ENCODE peak calls at places on chromosomes 7 and 10, in five cellular contexts. One of them, this sample, is unnamed.

GRCh38 chr10:33271969-33272583 is 62.4 kb downstream of the NRP1 start:
- DNase-seq in kidney: no peak
- DNase-seq in right lobe of liver: no peak
- DNase-seq in fibroblast of lung: no peak
- DNase-seq in nephron progenitor cell: no peak
- DNase-seq in this sample: no peak

GRCh38 chr10:33117816-33118215 is 159.8 kb upstream of the ITGB1 start:
- DNase-seq in kidney: no peak
- DNase-seq in right lobe of liver: no peak
- DNase-seq in fibroblast of lung: no peak
- DNase-seq in nephron progenitor cell: no peak
- DNase-seq in this sample: no peak

GRCh38 chr10:70775679-70776454 is 9.3 kb downstream of the TBATA start:
- DNase-seq in kidney: peak; percentile 68
- DNase-seq in right lobe of liver: no peak
- DNase-seq in fibroblast of lung: no peak
- DNase-seq in nephron progenitor cell: no peak
- DNase-seq in this sample: no peak

GRCh38 chr7:80934286-80934685 is 15.4 kb upstream of the SEMA3C start:
- DNase-seq in kidney: no peak
- DNase-seq in right lobe of liver: no peak
- DNase-seq in fibroblast of lung: no peak
- DNase-seq in nephron progenitor cell: no peak
- DNase-seq in this sample: no peak

GRCh38 chr10:119198438-119198837 is 8.9 kb upstream of the GRK5 start:
- DNase-seq in kidney: no peak
- DNase-seq in right lobe of liver: no peak
- DNase-seq in fibroblast of lung: no peak
- DNase-seq in nephron progenitor cell: peak; percentile 20
- DNase-seq in this sample: no peak

GRCh38 chr10:31320179-31320597 is 1.2 kb downstream of the ZEB1 start:
- DNase-seq in kidney: peak; percentile 82
- DNase-seq in right lobe of liver: peak; percentile 77
- DNase-seq in fibroblast of lung: peak; percentile 66
- DNase-seq in nephron progenitor cell: peak; percentile 29
- DNase-seq in this sample: no peak

GRCh38 chr7:99623091-99623693 is 6.4 kb downstream of the ZSCAN25 start:
- DNase-seq in kidney: no peak
- DNase-seq in right lobe of liver: no peak
- DNase-seq in fibroblast of lung: no peak
- DNase-seq in nephron progenitor cell: no peak
- DNase-seq in this sample: peak; percentile 80

GRCh38 chr7:68269410-68269809 is 1272.8 kb downstream of the TYW1 start:
- DNase-seq in kidney: peak; percentile 74
- DNase-seq in right lobe of liver: no peak
- DNase-seq in fibroblast of lung: no peak
- DNase-seq in nephron progenitor cell: no peak
- DNase-seq in this sample: no peak

GRCh38 chr7:121202834-121203233 is 126.0 kb upstream of the WNT16 start:
- DNase-seq in kidney: no peak
- DNase-seq in right lobe of liver: no peak
- DNase-seq in fibroblast of lung: no peak
- DNase-seq in nephron progenitor cell: no peak
- DNase-seq in this sample: no peak

GRCh38 chr10:119687192-119688032 is 36.2 kb downstream of the BAG3 start:
- DNase-seq in kidney: no peak
- DNase-seq in right lobe of liver: no peak
- DNase-seq in fibroblast of lung: no peak
- DNase-seq in nephron progenitor cell: peak; percentile 10
- DNase-seq in this sample: peak; percentile 30

GRCh38 chr7:55250313-55250712 is 114.8 kb upstream of the LANCL2 start:
- DNase-seq in kidney: no peak
- DNase-seq in right lobe of liver: no peak
- DNase-seq in fibroblast of lung: no peak
- DNase-seq in nephron progenitor cell: no peak
- DNase-seq in this sample: no peak

GRCh38 chr10:34280599-34281374 is 534.3 kb downstream of the PARD3 start:
- DNase-seq in kidney: no peak
- DNase-seq in right lobe of liver: no peak
- DNase-seq in fibroblast of lung: peak; percentile 98
- DNase-seq in nephron progenitor cell: no peak
- DNase-seq in this sample: peak; percentile 93

GRCh38 chr7:135877799-135878198 is 99.4 kb downstream of the MTPN start:
- DNase-seq in kidney: no peak
- DNase-seq in right lobe of liver: no peak
- DNase-seq in fibroblast of lung: peak; percentile 77
- DNase-seq in nephron progenitor cell: no peak
- DNase-seq in this sample: no peak

GRCh38 chr7:96304573-96304972 is 17.3 kb downstream of the SLC25A13 start:
- DNase-seq in kidney: no peak
- DNase-seq in right lobe of liver: no peak
- DNase-seq in fibroblast of lung: no peak
- DNase-seq in nephron progenitor cell: no peak
- DNase-seq in this sample: peak; percentile 8

GRCh38 chr7:40000734-40001315 is 50.8 kb downstream of the CDK13 start:
- DNase-seq in kidney: no peak
- DNase-seq in right lobe of liver: no peak
- DNase-seq in fibroblast of lung: peak; percentile 60
- DNase-seq in nephron progenitor cell: no peak
- DNase-seq in this sample: no peak

GRCh38 chr7:105429746-105430612 is 41.3 kb upstream of the SRPK2 start:
- DNase-seq in kidney: no peak
- DNase-seq in right lobe of liver: no peak
- DNase-seq in fibroblast of lung: peak; percentile 57
- DNase-seq in nephron progenitor cell: no peak
- DNase-seq in this sample: peak; percentile 36

GRCh38 chr7:23864984-23865383 is 155.0 kb downstream of the STK31 start:
- DNase-seq in kidney: no peak
- DNase-seq in right lobe of liver: no peak
- DNase-seq in fibroblast of lung: peak; percentile 86
- DNase-seq in nephron progenitor cell: no peak
- DNase-seq in this sample: no peak

GRCh38 chr7:23863209-23863798 is 153.3 kb downstream of the STK31 start:
- DNase-seq in kidney: no peak
- DNase-seq in right lobe of liver: no peak
- DNase-seq in fibroblast of lung: peak; percentile 74
- DNase-seq in nephron progenitor cell: peak; percentile 7
- DNase-seq in this sample: peak; percentile 2
- TF ChIP-seq CTCF in kidney: peak; percentile 38
- TF ChIP-seq CTCF in right lobe of liver: peak; percentile 45
- TF ChIP-seq CTCF in fibroblast of lung: peak; percentile 77
- TF ChIP-seq CTCF in nephron progenitor cell: peak; percentile 69
- TF ChIP-seq CTCF in this sample: peak; percentile 71

GRCh38 chr10:97029271-97029670 is 156.5 kb downstream of the SLIT1 start:
- DNase-seq in kidney: no peak
- DNase-seq in right lobe of liver: no peak
- DNase-seq in fibroblast of lung: no peak
- DNase-seq in nephron progenitor cell: no peak
- DNase-seq in this sample: no peak

GRCh38 chr10:97028832-97029178 is 157.0 kb downstream of the SLIT1 start:
- DNase-seq in kidney: no peak
- DNase-seq in right lobe of liver: no peak
- DNase-seq in fibroblast of lung: no peak
- DNase-seq in nephron progenitor cell: no peak
- DNase-seq in this sample: no peak

GRCh38 chr10:97030894-97031293 is 154.9 kb downstream of the SLIT1 start:
- DNase-seq in kidney: no peak
- DNase-seq in right lobe of liver: no peak
- DNase-seq in fibroblast of lung: no peak
- DNase-seq in nephron progenitor cell: no peak
- DNase-seq in this sample: no peak

GRCh38 chr10:97032624-97033023 is 153.1 kb downstream of the SLIT1 start:
- DNase-seq in kidney: no peak
- DNase-seq in right lobe of liver: no peak
- DNase-seq in fibroblast of lung: no peak
- DNase-seq in nephron progenitor cell: no peak
- DNase-seq in this sample: no peak

GRCh38 chr10:97031459-97031858 is 154.3 kb downstream of the SLIT1 start:
- DNase-seq in kidney: no peak
- DNase-seq in right lobe of liver: no peak
- DNase-seq in fibroblast of lung: no peak
- DNase-seq in nephron progenitor cell: no peak
- DNase-seq in this sample: no peak
- TF ChIP-seq CTCF in kidney: no peak
- TF ChIP-seq CTCF in right lobe of liver: no peak
- TF ChIP-seq CTCF in fibroblast of lung: no peak
- TF ChIP-seq CTCF in nephron progenitor cell: no peak
- TF ChIP-seq CTCF in this sample: no peak

GRCh38 chr7:12434012-12434642 is 30.5 kb upstream of the VWDE start:
- DNase-seq in kidney: no peak
- DNase-seq in right lobe of liver: no peak
- DNase-seq in fibroblast of lung: peak; percentile 26
- DNase-seq in nephron progenitor cell: no peak
- DNase-seq in this sample: no peak
- TF ChIP-seq CTCF in kidney: no peak
- TF ChIP-seq CTCF in right lobe of liver: peak; percentile 13
- TF ChIP-seq CTCF in fibroblast of lung: peak; percentile 52
- TF ChIP-seq CTCF in nephron progenitor cell: peak; percentile 46
- TF ChIP-seq CTCF in this sample: peak; percentile 67

GRCh38 chr7:24010495-24010894 is 273.5 kb upstream of the NPY start:
- DNase-seq in kidney: no peak
- DNase-seq in right lobe of liver: no peak
- DNase-seq in fibroblast of lung: no peak
- DNase-seq in nephron progenitor cell: no peak
- DNase-seq in this sample: no peak

DNA sequence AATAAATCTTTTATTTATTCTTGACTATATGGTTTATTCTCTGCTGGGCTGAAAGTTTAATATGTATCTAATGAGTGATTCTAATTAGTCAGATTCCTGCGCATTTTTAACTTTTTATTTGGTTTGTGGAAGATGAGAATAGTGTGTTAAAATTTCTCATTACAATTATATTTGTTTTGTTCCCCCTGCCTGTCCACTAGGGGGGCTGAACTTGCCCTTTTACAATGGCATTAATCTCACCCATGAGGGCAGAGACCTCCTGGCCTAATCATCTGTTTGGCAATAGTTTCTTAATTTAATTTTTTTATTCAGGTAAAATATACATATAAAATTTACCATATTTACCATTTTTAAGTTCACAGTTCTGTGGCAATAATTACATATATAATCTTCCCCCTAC is 278.5 kb upstream of the NPY start:
- DNase-seq in kidney: no peak
- DNase-seq in right lobe of liver: no peak
- DNase-seq in fibroblast of lung: no peak
- DNase-seq in nephron progenitor cell: no peak
- DNase-seq in this sample: no peak
- TF ChIP-seq CTCF in kidney: no peak
- TF ChIP-seq CTCF in right lobe of liver: no peak
- TF ChIP-seq CTCF in fibroblast of lung: no peak
- TF ChIP-seq CTCF in nephron progenitor cell: no peak
- TF ChIP-seq CTCF in this sample: no peak

GRCh38 chr10:95354130-95354529 is 63.3 kb upstream of the PDLIM1 start:
- DNase-seq in kidney: no peak
- DNase-seq in right lobe of liver: no peak
- DNase-seq in fibroblast of lung: no peak
- DNase-seq in nephron progenitor cell: no peak
- DNase-seq in this sample: no peak
- TF ChIP-seq CTCF in kidney: no peak
- TF ChIP-seq CTCF in right lobe of liver: no peak
- TF ChIP-seq CTCF in fibroblast of lung: no peak
- TF ChIP-seq CTCF in nephron progenitor cell: no peak
- TF ChIP-seq CTCF in this sample: no peak

DNA sequence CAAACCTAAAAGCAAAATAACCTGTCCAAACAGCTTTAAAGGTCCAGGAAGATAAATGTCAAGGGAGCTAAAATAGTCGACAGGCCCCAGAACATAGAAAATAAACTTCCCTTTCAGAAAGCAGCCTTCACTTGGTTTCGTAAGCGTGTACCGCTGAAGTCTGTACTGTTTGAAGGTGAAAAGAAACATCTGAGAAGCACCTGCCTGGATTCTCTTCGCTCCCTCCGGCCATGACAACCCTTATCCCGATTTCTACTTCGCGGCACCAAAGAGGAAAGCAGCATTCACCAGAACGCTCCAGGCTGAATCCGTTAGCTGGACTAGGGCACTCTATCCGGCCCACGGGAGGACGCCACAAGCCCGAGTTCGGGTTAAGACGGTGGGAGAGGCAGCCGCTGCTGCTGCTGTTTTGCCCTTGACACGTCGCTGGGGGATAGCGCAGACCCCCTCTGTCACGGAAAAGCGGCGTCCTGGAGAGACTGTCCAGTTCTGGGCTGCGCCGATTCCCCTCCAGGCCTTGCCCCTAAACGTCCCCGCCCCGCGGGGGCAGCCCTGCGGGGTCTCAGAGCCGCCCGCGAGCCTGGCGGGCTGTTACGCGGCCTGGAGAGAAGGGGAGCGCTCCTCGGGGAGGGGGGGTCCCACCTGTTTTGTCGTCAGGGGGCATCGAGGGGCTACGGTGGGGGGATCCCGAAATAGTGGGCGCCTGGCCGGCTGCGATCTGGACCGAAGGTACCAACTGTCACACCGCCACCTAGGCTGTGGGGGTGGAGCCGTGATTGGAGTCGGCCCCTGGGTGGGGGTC is 1.1 kb downstream of the SGMS1 start:
- DNase-seq in kidney: peak; percentile 87
- DNase-seq in right lobe of liver: peak; percentile 71
- DNase-seq in fibroblast of lung: peak; percentile 51
- DNase-seq in nephron progenitor cell: peak; percentile 58
- DNase-seq in this sample: peak; percentile 25
- TF ChIP-seq CTCF in kidney: no peak
- TF ChIP-seq CTCF in right lobe of liver: no peak
- TF ChIP-seq CTCF in fibroblast of lung: no peak
- TF ChIP-seq CTCF in nephron progenitor cell: no peak
- TF ChIP-seq CTCF in this sample: no peak

GRCh38 chr10:48317321-48317990 is 11.0 kb downstream of the MAPK8 start:
- DNase-seq in kidney: no peak
- DNase-seq in right lobe of liver: no peak
- DNase-seq in fibroblast of lung: no peak
- DNase-seq in nephron progenitor cell: no peak
- DNase-seq in this sample: no peak
- TF ChIP-seq CTCF in kidney: no peak
- TF ChIP-seq CTCF in right lobe of liver: no peak
- TF ChIP-seq CTCF in fibroblast of lung: no peak
- TF ChIP-seq CTCF in nephron progenitor cell: no peak
- TF ChIP-seq CTCF in this sample: no peak